ENCODE peak calls at places on chromosome 4, in ten cellular contexts. W is OCI-LY7, U is A549, S is DND-41, P is GM23248, A is neural progenitor cell, R is fibroblast of lung, Z is IMR-90, M is MM.1S, C is H9. F is an unnamed sample.

GRCh38 chr4:106893903-106894302 is 142.2 kb downstream of the DKK2 start:
- DNase-seq in P (no peak), Z (no peak), S (no peak), U (no peak), C (no peak), W (no peak), R (no peak), M (no peak), A (no peak), F (no peak)

GRCh38 chr4:37431417-37431743 is 186.8 kb downstream of the NWD2 start:
- DNase-seq in A (no peak), P (no peak), U (no peak), W (no peak), M (peak; percentile 74), S (no peak), Z (no peak), R (no peak), C (no peak), F (no peak)

GRCh38 chr4:99968330-99968729 is 18.3 kb upstream of the H2AZ1 start:
- DNase-seq in Z (peak; percentile 93), W (no peak), A (no peak), R (peak; percentile 87), C (no peak), M (no peak), U (no peak), S (no peak), P (peak; percentile 80), F (no peak)

GRCh38 chr4:124940387-124940786 is 227.9 kb upstream of the ANKRD50 start:
- DNase-seq in P (peak; percentile 95), A (no peak), R (peak; percentile 99), U (no peak), M (no peak), Z (peak; percentile 98), C (no peak), S (no peak), W (no peak), F (peak; percentile 97)

GRCh38 chr4:126757219-126757618 is 875.5 kb upstream of the INTU start:
- DNase-seq in A (no peak), Z (peak; percentile 45), R (peak; percentile 74), C (no peak), M (peak; percentile 20), S (no peak), P (no peak), U (no peak), W (no peak), F (no peak)

GRCh38 chr4:165384186-165384585 is 5.4 kb downstream of the CPE start:
- DNase-seq in P (no peak), M (no peak), C (no peak), Z (no peak), R (no peak), W (no peak), U (no peak), S (no peak), A (no peak), F (no peak)

GRCh38 chr4:84938316-84938715 is 28.2 kb downstream of the WDFY3 start:
- DNase-seq in U (no peak), A (no peak), Z (peak; percentile 68), P (peak; percentile 83), S (no peak), M (no peak), W (no peak), R (peak; percentile 86), C (no peak), F (peak; percentile 85)

GRCh38 chr4:87819281-87819919 is 13.4 kb upstream of the MEPE start:
- DNase-seq in U (no peak), R (peak; percentile 93), M (no peak), S (no peak), Z (peak; percentile 85), C (peak; percentile 55), W (no peak), A (peak; percentile 18), P (peak; percentile 79), F (no peak)

GRCh38 chr4:26406346-26406975 is 83.8 kb downstream of the CCKAR start:
- DNase-seq in A (peak; percentile 2), C (peak; percentile 67), Z (peak; percentile 36), U (no peak), W (no peak), P (no peak), M (peak; percentile 11), S (peak; percentile 10), R (peak; percentile 32), F (peak; percentile 4)

GRCh38 chr4:26402458-26402857 is 81.6 kb downstream of the RBPJ start:
- DNase-seq in M (peak; percentile 70), R (no peak), P (no peak), C (no peak), W (peak; percentile 71), Z (no peak), U (no peak), S (no peak), A (no peak), F (no peak)

GRCh38 chr4:26400140-26400539 is 79.3 kb downstream of the RBPJ start:
- DNase-seq in Z (no peak), S (no peak), R (no peak), W (no peak), U (no peak), A (no peak), M (no peak), P (no peak), C (no peak), F (no peak)

GRCh38 chr4:26407466-26407865 is 82.8 kb downstream of the CCKAR start:
- DNase-seq in P (peak; percentile 18), C (no peak), Z (peak; percentile 13), M (no peak), A (no peak), R (peak; percentile 62), S (no peak), U (no peak), W (no peak), F (no peak)

DNA sequence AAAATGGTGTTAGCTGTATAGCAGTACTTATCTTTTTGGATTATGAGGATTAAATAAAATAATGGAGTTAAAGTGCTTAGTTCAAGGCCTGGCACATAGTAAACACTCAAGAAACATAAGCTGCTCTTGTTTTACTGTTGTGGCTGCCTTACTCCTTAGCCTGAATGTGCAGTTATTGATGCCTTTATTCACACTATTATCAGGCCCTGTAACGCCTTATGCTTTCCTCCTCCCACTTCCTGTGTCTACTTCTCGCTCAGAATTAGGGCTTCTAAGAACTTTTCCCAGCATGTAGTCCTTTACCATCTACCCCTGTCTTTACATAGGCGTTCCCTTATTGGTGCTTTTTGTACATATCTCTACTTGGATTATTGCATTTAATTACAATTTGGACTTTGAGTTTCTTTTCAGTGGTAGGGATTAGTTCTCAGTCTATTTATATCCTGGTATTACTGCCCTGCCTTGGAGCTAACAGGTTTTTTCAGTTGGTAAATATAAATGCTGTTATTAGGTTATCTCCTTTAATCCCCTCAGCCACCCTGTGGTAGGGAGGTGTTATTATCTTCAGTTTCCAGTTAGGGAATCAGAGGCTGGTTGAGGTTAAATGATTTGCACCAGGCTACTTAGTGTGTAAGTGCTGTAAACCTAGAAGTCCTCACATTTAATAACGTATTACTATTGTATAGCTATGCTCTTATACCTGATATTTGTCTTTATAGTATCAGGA is 83.9 kb downstream of the RBPJ start:
- DNase-seq in U (no peak), W (no peak), M (no peak), P (no peak), S (no peak), Z (no peak), A (no peak), R (no peak), C (no peak), F (no peak)
- H3K4me2 ChIP-seq in U (no peak overlapping the region), W (no peak overlapping the region), M (no peak overlapping the region), P (no peak overlapping the region), S (no peak overlapping the region), Z (no peak overlapping the region), A (no peak overlapping the region), R (no peak overlapping the region), C (no peak overlapping the region), F (no peak overlapping the region)

DNA sequence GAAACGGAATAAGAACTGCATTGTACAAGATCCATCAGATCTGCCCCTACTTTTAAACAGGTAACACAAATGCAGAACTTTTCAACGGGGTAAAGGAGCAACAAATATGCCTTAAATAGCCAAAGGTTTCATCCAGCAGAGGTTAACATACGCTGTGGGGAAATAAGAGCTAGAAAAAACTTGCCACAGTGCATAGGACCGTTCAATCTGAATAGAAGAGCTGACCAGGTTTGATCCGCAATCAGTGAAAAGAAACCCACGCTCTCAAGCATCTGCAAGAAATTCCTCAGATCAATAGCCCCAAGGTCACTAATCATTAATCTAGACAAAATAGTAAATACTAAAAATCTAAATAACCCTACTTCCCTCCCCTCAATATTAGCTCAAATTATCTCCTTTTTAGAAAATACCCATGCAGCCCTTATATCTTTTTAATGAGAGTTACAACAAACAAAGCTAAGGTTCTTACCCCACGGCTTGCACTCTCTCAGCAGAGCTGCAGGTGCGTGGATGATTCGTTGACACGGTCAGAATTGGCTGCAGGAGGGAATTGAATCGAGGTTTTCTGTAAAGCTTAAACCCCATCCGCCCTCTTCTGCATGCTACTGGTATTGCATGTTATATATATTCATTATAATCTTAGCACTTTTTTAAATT is at the start of gene TLR10:
- DNase-seq in S (peak; percentile 48), R (peak; percentile 41), A (peak; percentile 77), W (peak; percentile 95), U (peak; percentile 19), C (peak; percentile 36), M (peak; percentile 71), Z (peak; percentile 52), P (peak; percentile 69), F (peak; percentile 56)
- H3K27ac ChIP-seq in S (no peak within 1 kb of the TSS), R (no peak within 1 kb of the TSS), A (no peak within 1 kb of the TSS), W (peak within 1 kb of the TSS; percentile 90), U (no peak within 1 kb of the TSS), C (no peak within 1 kb of the TSS), M (no peak within 1 kb of the TSS), Z (no peak within 1 kb of the TSS), P (no peak within 1 kb of the TSS), F (no peak within 1 kb of the TSS)

GRCh38 chr4:153025402-153025801 is 89.3 kb downstream of the FHDC1 start:
- DNase-seq in W (no peak), S (no peak), Z (no peak), A (no peak), U (no peak), R (no peak), M (no peak), P (no peak), C (no peak), F (no peak)

GRCh38 chr4:153024466-153024865 is 88.3 kb downstream of the FHDC1 start:
- DNase-seq in S (no peak), M (no peak), P (no peak), R (no peak), A (no peak), U (no peak), W (no peak), Z (no peak), C (no peak), F (no peak)

GRCh38 chr4:153026947-153027346 is 90.8 kb downstream of the FHDC1 start:
- DNase-seq in R (no peak), W (no peak), P (no peak), U (no peak), A (no peak), M (no peak), C (no peak), S (no peak), Z (no peak), F (no peak)

GRCh38 chr4:153022233-153022632 is 86.1 kb downstream of the FHDC1 start:
- DNase-seq in Z (no peak), A (no peak), M (no peak), W (no peak), S (no peak), U (no peak), P (no peak), R (no peak), C (no peak), F (no peak)

GRCh38 chr4:153023692-153024394 is 87.7 kb downstream of the FHDC1 start:
- DNase-seq in S (no peak), R (no peak), M (no peak), U (no peak), Z (no peak), A (no peak), W (no peak), P (no peak), C (no peak), F (no peak)
- H3K4me2 ChIP-seq in S (no peak overlapping the region), R (no peak overlapping the region), M (no peak overlapping the region), U (no peak overlapping the region), Z (no peak overlapping the region), A (no peak overlapping the region), W (no peak overlapping the region), P (no peak overlapping the region), C (no peak overlapping the region), F (no peak overlapping the region)

GRCh38 chr4:52892880-52893279 is 30.8 kb downstream of the RASL11B start:
- DNase-seq in W (no peak), C (no peak), Z (peak; percentile 82), U (no peak), M (no peak), R (peak; percentile 23), S (no peak), A (no peak), P (peak; percentile 45), F (no peak)
- H3K27ac ChIP-seq in W (no peak overlapping the region), C (no peak overlapping the region), Z (peak overlapping the region; percentile 92), U (no peak overlapping the region), M (no peak overlapping the region), R (no peak overlapping the region), S (no peak overlapping the region), A (no peak overlapping the region), P (no peak overlapping the region), F (no peak overlapping the region)